ENCODE peak calls at places on chromosomes 6 and 20, in ten cellular contexts. I, T, O, R, S, G, N, W, K and P are unnamed samples. For H3K36me3, the result is how much of the 10 kb centered on the place peaks cover.

GRCh38 chr6:113010181-113010580 is 663.1 kb downstream of the RFPL4B start:
- DNase-seq in O (no peak), I (no peak), R (no peak), N (no peak), G (no peak), S (no peak), T (no peak), W (no peak), K (no peak), P (no peak)

GRCh38 chr6:165686966-165687365 is 23.9 kb upstream of the PDE10A start:
- DNase-seq in N (no peak), I (no peak), T (no peak), S (no peak), O (no peak), G (no peak), R (no peak), K (peak), W (no peak), P (no peak)

GRCh38 chr6:17630511-17631073 is 30.5 kb downstream of the FAM8A1 start:
- DNase-seq in O (no peak), T (no peak), I (no peak), K (no peak), W (no peak), R (no peak), G (no peak), N (no peak), S (peak), P (peak)

GRCh38 chr6:24902782-24903181 is 33.0 kb downstream of the RIPOR2 start:
- DNase-seq in W (no peak), G (no peak), R (no peak), N (no peak), I (no peak), O (no peak), T (no peak), S (peak), K (no peak), P (peak)

GRCh38 chr6:132887204-132887603 is 72.8 kb downstream of the RPS12 start:
- DNase-seq in N (no peak), S (no peak), T (no peak), I (no peak), O (no peak), K (no peak), R (no peak), G (no peak), W (no peak), P (no peak)

GRCh38 chr6:133680994-133681393 is 207.9 kb upstream of the TCF21 start:
- DNase-seq in W (no peak), R (no peak), K (no peak), I (no peak), S (no peak), T (no peak), N (no peak), G (no peak), O (no peak), P (no peak)

GRCh38 chr6:89044988-89045387 is 35.6 kb upstream of the PNRC1 start:
- DNase-seq in K (peak), S (no peak), R (no peak), I (no peak), N (no peak), G (no peak), T (peak), O (peak), W (no peak), P (no peak)

GRCh38 chr6:57317060-57317943 is at the start of gene PRIM2:
- DNase-seq in T (peak), R (peak), K (peak), N (peak), I (peak), O (peak), W (peak), S (peak), G (peak), P (peak)

GRCh38 chr6:137389150-137389664 is 105.0 kb downstream of the OLIG3 start:
- DNase-seq in O (no peak), W (peak), K (no peak), R (peak), T (no peak), G (no peak), I (no peak), N (no peak), S (peak), P (peak)

GRCh38 chr20:60240986-60241385 is 282.8 kb downstream of the CDH26 start:
- DNase-seq in I (no peak), O (no peak), W (no peak), N (no peak), R (no peak), G (no peak), T (no peak), K (no peak), S (no peak), P (no peak)

GRCh38 chr6:105780146-105780860 is 305.8 kb upstream of the PRDM1 start:
- DNase-seq in S (no peak), N (peak), R (no peak), W (no peak), K (no peak), G (peak), O (no peak), I (no peak), T (no peak), P (no peak)

GRCh38 chr6:146315321-146316254 is 228.0 kb upstream of the RAB32 start:
- DNase-seq in R (no peak), W (no peak), T (no peak), S (peak), O (no peak), I (no peak), K (no peak), N (no peak), G (no peak), P (peak)

GRCh38 chr6:130993292-130993765 is 69.7 kb downstream of the EPB41L2 start:
- DNase-seq in W (no peak), O (no peak), G (no peak), K (no peak), I (no peak), N (no peak), S (no peak), R (peak), T (no peak), P (no peak)

GRCh38 chr6:48177786-48178185 is 66.8 kb upstream of the PTCHD4 start:
- DNase-seq in K (no peak), S (no peak), T (no peak), W (no peak), R (no peak), G (no peak), O (no peak), N (no peak), I (no peak), P (no peak)

GRCh38 chr20:7579888-7580287 is 360.4 kb downstream of the HAO1 start:
- DNase-seq in N (no peak), T (no peak), R (no peak), I (no peak), O (no peak), K (no peak), G (no peak), W (no peak), S (no peak), P (no peak)

GRCh38 chr6:52426667-52427066 is 6.5 kb downstream of the EFHC1 start:
- DNase-seq in R (no peak), T (no peak), I (no peak), K (no peak), S (no peak), G (no peak), W (no peak), N (no peak), O (no peak), P (no peak)

GRCh38 chr6:10809098-10809497 is 29.2 kb downstream of the MAK start:
- DNase-seq in G (no peak), O (no peak), S (no peak), T (no peak), R (peak), I (no peak), W (no peak), N (no peak), K (no peak), P (no peak)

GRCh38 chr6:15761045-15761502 is 98.2 kb upstream of the DTNBP1 start:
- DNase-seq in W (no peak), I (no peak), S (no peak), O (no peak), R (no peak), T (no peak), N (no peak), G (no peak), K (no peak), P (no peak)

GRCh38 chr20:52936368-52936986 is 35.7 kb upstream of the TSHZ2 start:
- DNase-seq in I (no peak), R (no peak), G (no peak), T (no peak), S (no peak), K (no peak), W (no peak), O (no peak), N (no peak), P (no peak)

GRCh38 chr6:6875818-6876470 is 231.8 kb upstream of the RREB1 start:
- DNase-seq in I (no peak), G (no peak), R (no peak), S (peak), W (no peak), O (no peak), K (no peak), N (no peak), T (no peak), P (peak)

GRCh38 chr6:78526432-78526831 is 340.9 kb upstream of the IRAK1BP1 start:
- DNase-seq in O (no peak), T (no peak), K (no peak), W (no peak), R (no peak), G (no peak), I (no peak), S (no peak), N (no peak), P (no peak)

GRCh38 chr20:50995506-50995905 is 27.4 kb downstream of the KCNG1 start:
- DNase-seq in O (no peak), T (no peak), S (no peak), N (no peak), K (no peak), G (no peak), R (no peak), I (no peak), W (no peak), P (peak)

GRCh38 chr6:74369556-74369993 is 673.6 kb downstream of the CD109 start:
- DNase-seq in G (no peak), N (no peak), W (no peak), O (no peak), T (no peak), S (peak), R (no peak), I (no peak), K (no peak), P (peak)

DNA sequence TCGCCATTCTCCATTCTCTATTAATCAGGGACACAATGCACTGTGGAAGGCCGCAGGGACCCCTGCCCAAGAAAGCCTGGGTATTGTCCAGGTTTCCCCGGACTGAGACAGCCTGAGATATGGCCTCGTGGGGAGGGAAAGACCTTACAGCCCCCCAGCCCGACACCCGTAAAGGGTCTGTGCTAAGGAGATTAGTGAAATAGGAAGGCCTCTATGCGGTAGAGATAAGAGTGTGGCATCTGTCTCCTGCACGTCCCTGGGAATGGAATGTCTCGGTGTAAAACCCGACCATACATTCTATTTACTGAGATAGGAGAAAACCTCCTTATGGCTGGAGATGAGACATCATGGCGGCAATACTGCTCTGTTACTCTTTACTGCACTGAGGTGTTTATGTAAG is 15.7 kb upstream of the EIF2S2 start:
- DNase-seq in K (no peak), W (no peak), I (no peak), T (no peak), G (no peak), O (no peak), N (no peak), R (peak), S (no peak), P (no peak)
- H3K4me3 ChIP-seq in K (no peak), W (no peak), I (no peak), T (no peak), G (no peak), O (no peak), N (no peak), R (no peak), S (no peak), P (no peak)

GRCh38 chr6:33441457-33441856 is 12.9 kb upstream of the ZBTB9 start:
- DNase-seq in S (no peak), G (no peak), N (no peak), R (no peak), T (no peak), O (no peak), K (peak), I (no peak), W (no peak), P (no peak)

GRCh38 chr6:33438978-33439594 is 15.3 kb upstream of the ZBTB9 start:
- DNase-seq in G (no peak), T (no peak), K (no peak), O (no peak), S (no peak), W (no peak), R (no peak), I (no peak), N (no peak), P (no peak)

GRCh38 chr6:33439956-33440648 is 14.3 kb upstream of the ZBTB9 start:
- DNase-seq in S (no peak), K (no peak), W (no peak), I (no peak), N (no peak), G (no peak), T (no peak), R (peak), O (no peak), P (no peak)

GRCh38 chr6:33442283-33442682 is 12.1 kb upstream of the ZBTB9 start:
- DNase-seq in I (no peak), G (no peak), S (no peak), O (no peak), R (no peak), W (no peak), N (no peak), T (no peak), K (no peak), P (no peak)

GRCh38 chr6:33440649-33441309 is 13.6 kb upstream of the ZBTB9 start:
- DNase-seq in R (peak), I (no peak), G (no peak), W (no peak), S (no peak), N (no peak), O (no peak), T (no peak), K (peak), P (no peak)
- H3K36me3 ChIP-seq in R (half or more), I (half or more), G (half or more), W (half or more), S (under half), N (under half), O (under half), T (under half), K (under half), P (half or more)

GRCh38 chr20:57748601-57749130 is 38.9 kb upstream of the PMEPA1 start:
- DNase-seq in G (no peak), N (peak), S (peak), K (peak), I (no peak), O (peak), R (no peak), W (peak), T (peak), P (peak)
- H3K4me3 ChIP-seq in G (no peak), N (peak), S (peak), K (peak), I (no peak), O (peak), R (no peak), W (peak), T (peak), P (peak)

GRCh38 chr20:18477218-18477617 is 10.0 kb downstream of the POLR3F start:
- DNase-seq in G (no peak), R (no peak), N (no peak), S (no peak), O (no peak), W (no peak), I (no peak), T (no peak), K (no peak), P (no peak)

GRCh38 chr20:18477821-18478220 is 10.6 kb downstream of the POLR3F start:
- DNase-seq in I (no peak), G (no peak), T (no peak), W (no peak), O (no peak), K (no peak), S (no peak), N (no peak), R (no peak), P (no peak)

DNA sequence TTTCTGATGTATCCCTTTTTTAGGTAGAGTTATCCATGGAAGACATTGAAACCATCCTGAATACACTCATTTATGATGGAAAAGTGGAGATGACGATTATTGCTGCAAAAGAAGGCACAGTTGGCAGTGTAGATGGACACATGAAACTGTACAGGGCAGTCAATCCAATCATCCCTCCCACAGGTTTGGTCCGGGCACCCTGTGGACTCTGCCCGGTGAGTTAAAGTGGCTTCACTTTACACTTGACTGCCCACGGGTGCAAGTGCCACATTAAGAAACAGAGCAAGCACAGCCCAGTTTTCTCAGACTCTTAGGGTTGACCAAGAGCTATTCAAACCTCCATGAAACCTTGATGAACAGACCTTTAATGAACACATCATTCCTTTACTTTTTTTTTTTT is 14.4 kb downstream of the POLR3F start:
- DNase-seq in K (no peak), N (no peak), R (no peak), T (no peak), G (no peak), W (no peak), S (no peak), O (no peak), I (no peak), P (no peak)
- H3K36me3 ChIP-seq in K (under half), N (under half), R (under half), T (half or more), G (under half), W (half or more), S (under half), O (under half), I (under half), P (half or more)

GRCh38 chr6:150633466-150633795 is 33.7 kb downstream of the PLEKHG1 start:
- DNase-seq in R (no peak), N (no peak), S (no peak), I (no peak), G (no peak), K (no peak), T (no peak), W (no peak), O (no peak), P (no peak)
- H3K4me3 ChIP-seq in R (no peak), N (no peak), S (no peak), I (no peak), G (no peak), K (peak), T (no peak), W (peak), O (no peak), P (no peak)

GRCh38 chr20:36303831-36304230 is 2.3 kb upstream of the DLGAP4 start:
- DNase-seq in S (no peak), O (peak), R (no peak), G (no peak), T (no peak), N (no peak), W (no peak), I (no peak), K (no peak), P (no peak)
- H3K36me3 ChIP-seq in S (under half), O (under half), R (under half), G (under half), T (under half), N (under half), W (under half), I (under half), K (under half), P (under half)

DNA sequence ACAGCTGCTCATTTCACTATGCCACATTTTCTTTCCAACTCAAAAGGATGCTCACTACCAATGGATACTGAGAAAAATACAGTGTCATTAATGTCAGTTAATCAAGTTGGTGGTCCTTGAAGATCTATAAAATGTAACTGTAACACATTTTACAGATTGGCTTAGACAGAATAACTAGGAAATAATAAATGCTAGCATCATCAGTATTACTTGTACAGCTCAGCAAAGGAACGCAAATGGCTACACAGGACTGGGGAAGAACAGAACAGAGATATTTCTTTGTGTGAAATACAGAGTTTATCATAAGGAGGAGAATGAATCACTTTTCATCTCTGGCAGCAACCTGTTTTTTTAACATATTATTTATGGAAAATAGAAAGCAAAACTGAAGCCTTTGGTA is 8.2 kb upstream of the QKI start:
- DNase-seq in G (no peak), K (no peak), S (no peak), N (no peak), W (no peak), O (no peak), I (no peak), T (no peak), R (no peak), P (no peak)
- H3K4me3 ChIP-seq in G (no peak), K (peak), S (peak), N (no peak), W (peak), O (peak), I (no peak), T (peak), R (no peak), P (peak)

GRCh38 chr6:157789297-157789696 is 33.7 kb upstream of the SNX9 start:
- DNase-seq in S (no peak), T (no peak), K (no peak), I (no peak), N (no peak), G (no peak), W (no peak), R (no peak), O (no peak), P (no peak)

GRCh38 chr6:157787080-157787479 is 36.0 kb upstream of the SNX9 start:
- DNase-seq in N (no peak), T (no peak), O (no peak), R (no peak), S (peak), W (no peak), I (no peak), K (no peak), G (no peak), P (no peak)

GRCh38 chr6:157789861-157790260 is 33.2 kb upstream of the SNX9 start:
- DNase-seq in N (no peak), S (no peak), T (no peak), G (no peak), W (no peak), O (no peak), R (peak), K (no peak), I (peak), P (no peak)

GRCh38 chr6:157786221-157786620 is 36.8 kb upstream of the SNX9 start:
- DNase-seq in I (no peak), N (no peak), S (no peak), W (no peak), T (no peak), K (no peak), G (no peak), O (no peak), R (no peak), P (no peak)

DNA sequence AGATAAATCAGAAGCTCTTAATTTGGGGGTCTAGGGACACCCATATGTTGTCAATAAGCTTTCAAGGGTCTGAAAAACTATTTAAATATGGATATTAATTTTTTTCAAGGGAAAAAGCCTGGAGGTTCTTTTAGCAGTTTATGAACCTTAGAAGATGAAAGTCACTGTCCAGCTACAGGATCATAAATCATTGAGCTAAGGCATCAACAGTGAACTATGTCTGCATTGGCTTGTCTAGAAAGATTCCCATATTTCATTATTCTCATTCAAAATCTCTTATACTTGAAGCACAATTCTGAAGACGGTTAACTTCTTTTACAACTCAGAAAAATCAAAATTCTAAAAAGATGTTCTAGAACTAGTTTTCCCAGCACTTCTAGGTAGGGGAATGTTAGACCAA is 34.9 kb upstream of the SNX9 start:
- DNase-seq in I (no peak), S (no peak), G (no peak), R (no peak), K (no peak), N (no peak), W (no peak), O (no peak), T (no peak), P (no peak)
- H3K36me3 ChIP-seq in I (under half), S (under half), G (under half), R (under half), K (under half), N (under half), W (under half), O (under half), T (under half), P (under half)